ENCODE peak calls at places on chromosomes 16 and 17, in five cellular contexts. One of them, this sample, is unnamed.

GRCh38 chr16:86946396-86946795 is 368.0 kb downstream of the FOXL1 start:
- DNase-seq in lung: no peak
- DNase-seq in GM20000: no peak
- DNase-seq in transverse colon: no peak
- DNase-seq in OCI-LY7: no peak
- DNase-seq in this sample: no peak

GRCh38 chr17:19757536-19758180 is 9.6 kb upstream of the ALDH3A1 start:
- DNase-seq in GM20000: no peak
- DNase-seq in transverse colon: no peak
- DNase-seq in lung: no peak
- DNase-seq in OCI-LY7: no peak
- DNase-seq in this sample: no peak

GRCh38 chr17:80461527-80462166 is 14.8 kb downstream of the NPTX1 start:
- DNase-seq in OCI-LY7: no peak
- DNase-seq in transverse colon: no peak
- DNase-seq in lung: no peak
- DNase-seq in GM20000: no peak
- DNase-seq in this sample: no peak

GRCh38 chr17:5020502-5021023 is 14.7 kb downstream of the SLC52A1 start:
- DNase-seq in GM20000: no peak
- DNase-seq in lung: no peak
- DNase-seq in OCI-LY7: no peak
- DNase-seq in transverse colon: no peak
- DNase-seq in this sample: no peak

GRCh38 chr17:41403409-41404023 is 6.1 kb upstream of the KRT31 start:
- DNase-seq in GM20000: no peak
- DNase-seq in transverse colon: no peak
- DNase-seq in lung: no peak
- DNase-seq in OCI-LY7: no peak
- DNase-seq in this sample: no peak

GRCh38 chr17:19369107-19369778 is 6.7 kb upstream of the B9D1 start:
- DNase-seq in OCI-LY7: no peak
- DNase-seq in lung: no peak
- DNase-seq in transverse colon: peak
- DNase-seq in GM20000: no peak
- DNase-seq in this sample: no peak

GRCh38 chr17:61461586-61461966 is 9.4 kb downstream of the TBX4 start:
- DNase-seq in transverse colon: no peak
- DNase-seq in GM20000: no peak
- DNase-seq in OCI-LY7: no peak
- DNase-seq in lung: no peak
- DNase-seq in this sample: no peak

GRCh38 chr16:80034948-80035700 is 434.6 kb upstream of the MAF start:
- DNase-seq in OCI-LY7: no peak
- DNase-seq in GM20000: no peak
- DNase-seq in transverse colon: no peak
- DNase-seq in lung: no peak
- DNase-seq in this sample: no peak

GRCh38 chr16:22291020-22291419 is 6.2 kb upstream of the POLR3E start:
- DNase-seq in transverse colon: no peak
- DNase-seq in lung: no peak
- DNase-seq in OCI-LY7: no peak
- DNase-seq in GM20000: no peak
- DNase-seq in this sample: no peak

GRCh38 chr17:73589096-73589980 is 54.9 kb downstream of the SDK2 start:
- DNase-seq in lung: no peak
- DNase-seq in OCI-LY7: peak
- DNase-seq in GM20000: no peak
- DNase-seq in transverse colon: no peak
- DNase-seq in this sample: no peak

GRCh38 chr16:4319454-4319853 is 3.6 kb downstream of the GLIS2 start:
- DNase-seq in GM20000: peak
- DNase-seq in OCI-LY7: peak
- DNase-seq in transverse colon: peak
- DNase-seq in lung: no peak
- DNase-seq in this sample: peak

GRCh38 chr16:27264151-27264550 is 4.4 kb downstream of the NSMCE1 start:
- DNase-seq in transverse colon: no peak
- DNase-seq in lung: no peak
- DNase-seq in OCI-LY7: no peak
- DNase-seq in GM20000: no peak
- DNase-seq in this sample: no peak

GRCh38 chr16:2516391-2517240 is 2.9 kb downstream of the ATP6V0C start:
- DNase-seq in OCI-LY7: no peak
- DNase-seq in GM20000: no peak
- DNase-seq in lung: peak
- DNase-seq in transverse colon: no peak
- DNase-seq in this sample: no peak

GRCh38 chr17:80861892-80862291 is 129.7 kb upstream of the CHMP6 start:
- DNase-seq in lung: no peak
- DNase-seq in transverse colon: peak
- DNase-seq in OCI-LY7: no peak
- DNase-seq in GM20000: no peak
- DNase-seq in this sample: no peak

GRCh38 chr17:7431231-7431630 is 2.6 kb downstream of the SPEM3 start:
- DNase-seq in transverse colon: no peak
- DNase-seq in OCI-LY7: no peak
- DNase-seq in GM20000: no peak
- DNase-seq in lung: no peak
- DNase-seq in this sample: no peak

GRCh38 chr16:7351572-7351971 is 18.9 kb downstream of the RBFOX1 start:
- DNase-seq in lung: no peak
- DNase-seq in GM20000: no peak
- DNase-seq in OCI-LY7: no peak
- DNase-seq in transverse colon: no peak
- DNase-seq in this sample: no peak

GRCh38 chr17:38881600-38882191 is 11.8 kb downstream of the LASP1 start:
- DNase-seq in transverse colon: peak
- DNase-seq in GM20000: no peak
- DNase-seq in lung: peak
- DNase-seq in OCI-LY7: peak
- DNase-seq in this sample: no peak

GRCh38 chr17:80104321-80104955 is 3.1 kb downstream of the GAA start:
- DNase-seq in transverse colon: no peak
- DNase-seq in lung: no peak
- DNase-seq in GM20000: no peak
- DNase-seq in OCI-LY7: no peak
- DNase-seq in this sample: no peak

GRCh38 chr17:53894591-53894990 is 71.9 kb downstream of the KIF2B start:
- DNase-seq in GM20000: no peak
- DNase-seq in transverse colon: no peak
- DNase-seq in OCI-LY7: no peak
- DNase-seq in lung: no peak
- DNase-seq in this sample: no peak

GRCh38 chr16:791131-791530 is 2.7 kb downstream of the CHTF18 start:
- DNase-seq in OCI-LY7: no peak
- DNase-seq in transverse colon: no peak
- DNase-seq in lung: no peak
- DNase-seq in GM20000: no peak
- DNase-seq in this sample: no peak

GRCh38 chr17:7282752-7283321 is 1.3 kb downstream of the SLC2A4 start:
- DNase-seq in OCI-LY7: no peak
- DNase-seq in GM20000: peak
- DNase-seq in transverse colon: no peak
- DNase-seq in lung: no peak
- DNase-seq in this sample: no peak

GRCh38 chr17:47694818-47695663 is 1.1 kb downstream of the TBKBP1 start:
- DNase-seq in OCI-LY7: peak
- DNase-seq in transverse colon: peak
- DNase-seq in lung: peak
- DNase-seq in GM20000: peak
- DNase-seq in this sample: no peak

GRCh38 chr17:43832168-43832975 is 574 bp downstream of the MPP3 start:
- DNase-seq in GM20000: no peak
- DNase-seq in transverse colon: peak
- DNase-seq in OCI-LY7: no peak
- DNase-seq in lung: peak
- DNase-seq in this sample: no peak

GRCh38 chr17:43830510-43831145 is 2.3 kb downstream of the MPP3 start:
- DNase-seq in transverse colon: no peak
- DNase-seq in OCI-LY7: no peak
- DNase-seq in lung: no peak
- DNase-seq in GM20000: no peak
- DNase-seq in this sample: no peak

GRCh38 chr17:43831633-43832032 is 1.3 kb downstream of the MPP3 start:
- DNase-seq in OCI-LY7: no peak
- DNase-seq in lung: peak
- DNase-seq in transverse colon: no peak
- DNase-seq in GM20000: no peak
- DNase-seq in this sample: no peak

GRCh38 chr17:43834106-43834505 is 1.2 kb upstream of the MPP3 start:
- DNase-seq in lung: no peak
- DNase-seq in transverse colon: no peak
- DNase-seq in OCI-LY7: no peak
- DNase-seq in GM20000: no peak
- DNase-seq in this sample: no peak

DNA sequence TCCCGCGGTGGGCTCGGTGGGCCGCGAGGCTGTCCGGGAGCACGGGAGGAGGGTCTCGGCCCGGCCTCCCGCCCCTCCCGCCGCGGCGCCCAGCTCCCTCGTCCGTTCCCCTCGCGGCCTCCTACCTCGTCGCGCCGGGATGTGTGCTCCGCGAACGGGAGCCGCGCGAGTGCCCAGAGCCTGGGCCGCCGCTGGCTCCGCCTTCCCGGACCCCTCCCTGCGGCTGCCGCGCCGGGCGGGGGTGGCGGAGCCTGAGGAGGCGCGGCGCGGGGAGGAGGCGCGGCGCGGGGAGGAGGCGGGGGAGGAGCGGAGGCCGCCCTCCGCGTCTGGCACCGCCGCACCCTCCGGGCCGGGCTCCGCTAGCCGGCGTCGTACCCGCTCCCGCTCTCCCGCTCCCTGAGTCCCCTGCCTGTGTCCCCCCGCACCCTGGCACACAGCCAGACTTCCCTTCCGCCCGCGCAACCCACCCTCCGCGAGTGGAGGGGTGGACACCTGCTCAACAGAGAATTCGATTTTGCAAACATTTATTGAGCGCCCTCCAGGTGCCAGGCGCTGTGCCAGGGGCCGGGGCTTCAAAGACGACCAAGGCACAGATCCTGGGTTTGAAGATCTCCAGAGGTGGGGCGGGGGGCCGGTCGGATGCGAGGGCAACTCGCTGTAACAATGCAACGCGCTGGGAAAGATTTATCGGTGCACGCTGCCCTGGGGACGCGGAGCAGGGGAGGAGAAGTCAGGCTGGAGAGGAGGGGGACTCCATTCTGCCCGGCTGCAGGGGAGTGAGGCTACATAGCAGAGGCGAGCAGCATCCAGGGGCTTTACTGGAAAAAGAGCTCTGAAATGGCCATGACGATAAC is at the start of gene MPP3:
- DNase-seq in transverse colon: peak
- DNase-seq in OCI-LY7: no peak
- DNase-seq in lung: peak
- DNase-seq in GM20000: peak
- DNase-seq in this sample: peak
- TF ChIP-seq CTCF in transverse colon: no peak
- TF ChIP-seq CTCF in OCI-LY7: no peak
- TF ChIP-seq CTCF in lung: no peak
- TF ChIP-seq CTCF in GM20000: no peak
- TF ChIP-seq CTCF in this sample: no peak

DNA sequence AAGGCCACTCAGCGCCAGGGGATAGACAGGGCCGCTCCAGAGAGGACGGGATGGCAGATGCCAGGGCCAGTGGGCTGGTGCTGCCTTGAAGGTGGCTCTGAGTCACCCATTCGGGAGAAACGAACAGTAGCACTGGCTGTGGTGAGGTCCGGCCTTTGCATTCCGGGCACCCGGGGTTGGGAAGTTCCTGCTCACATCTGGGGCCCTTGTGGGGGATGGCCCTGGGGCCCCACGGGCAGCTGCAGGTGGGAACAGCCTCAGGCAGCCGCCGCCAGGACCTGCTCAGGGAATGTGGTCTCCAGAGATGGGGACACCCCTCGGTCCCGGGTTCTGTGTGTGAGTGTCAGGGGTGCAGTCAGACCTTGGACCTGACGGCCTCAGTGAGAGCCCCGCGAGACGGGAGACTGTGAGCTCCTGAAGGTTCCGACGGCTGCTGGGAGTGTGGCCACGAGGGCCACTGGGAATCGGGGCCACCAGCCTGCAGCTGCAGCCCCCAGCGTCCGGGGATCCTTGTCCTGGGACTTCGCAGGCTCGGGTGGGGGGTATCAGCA is 1.4 kb downstream of the CBFA2T3 start:
- DNase-seq in OCI-LY7: no peak
- DNase-seq in transverse colon: no peak
- DNase-seq in GM20000: no peak
- DNase-seq in lung: no peak
- DNase-seq in this sample: peak
- TF ChIP-seq CTCF in OCI-LY7: no peak
- TF ChIP-seq CTCF in transverse colon: no peak
- TF ChIP-seq CTCF in GM20000: no peak
- TF ChIP-seq CTCF in lung: no peak
- TF ChIP-seq CTCF in this sample: no peak

GRCh38 chr17:9725575-9725974 is 65.8 kb downstream of the DHRS7C start:
- DNase-seq in OCI-LY7: no peak
- DNase-seq in transverse colon: no peak
- DNase-seq in GM20000: no peak
- DNase-seq in lung: no peak
- DNase-seq in this sample: no peak
- TF ChIP-seq CTCF in OCI-LY7: no peak
- TF ChIP-seq CTCF in transverse colon: no peak
- TF ChIP-seq CTCF in GM20000: no peak
- TF ChIP-seq CTCF in lung: no peak
- TF ChIP-seq CTCF in this sample: no peak

GRCh38 chr16:81585785-81586184 is 141.2 kb downstream of the CMIP start:
- DNase-seq in transverse colon: no peak
- DNase-seq in lung: no peak
- DNase-seq in GM20000: no peak
- DNase-seq in OCI-LY7: no peak
- DNase-seq in this sample: no peak
- TF ChIP-seq CTCF in transverse colon: peak
- TF ChIP-seq CTCF in lung: no peak
- TF ChIP-seq CTCF in GM20000: no peak
- TF ChIP-seq CTCF in OCI-LY7: peak
- TF ChIP-seq CTCF in this sample: no peak

This sample was measured in MM.1S.